ENCODE peak calls at places on chromosomes 11 and 22, in four cellular contexts. J, S, O and H are unnamed samples.

GRCh38 chr11:47185305-47186075 is 744 bp downstream of the PACSIN3 start:
- DNase-seq in S (peak; percentile 58), J (peak; percentile 74), O (peak; percentile 88), H (no peak)

GRCh38 chr11:46357483-46357936 is 10.2 kb downstream of the DGKZ start:
- DNase-seq in O (no peak), J (peak; percentile 57), S (no peak), H (no peak)

GRCh38 chr22:46797355-46797754 is 34.9 kb downstream of the TBC1D22A start:
- DNase-seq in O (no peak), S (peak; percentile 29), J (no peak), H (no peak)

GRCh38 chr11:29786092-29786491 is 230.7 kb downstream of the KCNA4 start:
- DNase-seq in S (no peak), O (no peak), J (no peak), H (no peak)

GRCh38 chr22:24728790-24729637 is 45.5 kb downstream of the PIWIL3 start:
- DNase-seq in O (no peak), J (no peak), S (peak; percentile 52), H (no peak)

GRCh38 chr11:106208795-106209194 is 131.3 kb downstream of the AASDHPPT start:
- DNase-seq in O (no peak), J (no peak), S (no peak), H (no peak)

GRCh38 chr11:45655347-45655756 is 10.1 kb downstream of the CHST1 start:
- DNase-seq in O (peak; percentile 85), S (peak; percentile 44), J (peak; percentile 75), H (peak; percentile 65)

GRCh38 chr22:28009272-28009827 is 90.3 kb upstream of the PITPNB start:
- DNase-seq in O (peak; percentile 85), S (peak; percentile 95), J (peak; percentile 74), H (peak; percentile 74)

GRCh38 chr11:77176996-77177395 is 49.0 kb downstream of the MYO7A start:
- DNase-seq in J (peak; percentile 35), S (no peak), O (no peak), H (no peak)

GRCh38 chr11:82004537-82005213 is 729.0 kb downstream of the FAM181B start:
- DNase-seq in J (no peak), S (peak; percentile 9), O (no peak), H (no peak)

GRCh38 chr11:21485426-21485825 is 707.5 kb upstream of the ANO5 start:
- DNase-seq in O (no peak), S (no peak), J (no peak), H (no peak)

GRCh38 chr11:50170115-50170514 is 137.4 kb downstream of the OR4C45 start:
- DNase-seq in O (no peak), J (no peak), S (no peak), H (no peak)

GRCh38 chr11:103619480-103619879 is 417.0 kb upstream of the DDI1 start:
- DNase-seq in S (no peak), O (no peak), J (no peak), H (no peak)

GRCh38 chr11:86128914-86129313 is 60.0 kb upstream of the PICALM start:
- DNase-seq in S (no peak), J (no peak), O (no peak), H (no peak)

GRCh38 chr11:2964782-2965181 is 27.3 kb downstream of the NAP1L4 start:
- DNase-seq in O (no peak), S (no peak), J (no peak), H (no peak)

GRCh38 chr11:106988151-106988806 is 30.0 kb downstream of the GUCY1A2 start:
- DNase-seq in O (no peak), J (no peak), S (peak; percentile 90), H (no peak)

GRCh38 chr22:26835929-26836528 is 178.6 kb downstream of the MIAT start:
- DNase-seq in O (no peak), J (no peak), S (no peak), H (peak; percentile 64)

GRCh38 chr11:126347751-126348628 is 7.5 kb upstream of the ST3GAL4 start:
- DNase-seq in S (no peak), O (no peak), J (peak; percentile 47), H (no peak)

GRCh38 chr11:12625438-12626071 is 48.7 kb upstream of the TEAD1 start:
- DNase-seq in O (no peak), S (peak; percentile 94), J (no peak), H (no peak)

GRCh38 chr11:57555393-57555792 is 12.1 kb downstream of the UBE2L6 start:
- DNase-seq in J (no peak), S (no peak), O (no peak), H (no peak)

GRCh38 chr22:17315310-17315709 is 54.0 kb upstream of the CECR2 start:
- DNase-seq in O (no peak), S (no peak), J (no peak), H (no peak)

GRCh38 chr22:41302016-41302767 is 867 bp downstream of the ZC3H7B start:
- DNase-seq in J (no peak), O (peak; percentile 66), S (peak; percentile 33), H (no peak)

GRCh38 chr22:23240639-23241389 is 60.5 kb downstream of the BCR start:
- DNase-seq in S (no peak), J (no peak), O (no peak), H (no peak)

GRCh38 chr11:96736591-96736990 is 346.8 kb downstream of the JRKL start:
- DNase-seq in J (no peak), O (no peak), S (peak; percentile 70), H (no peak)

GRCh38 chr11:132586801-132587200 is 945.5 kb downstream of the OPCML start:
- DNase-seq in J (no peak), O (no peak), S (peak; percentile 73), H (no peak)

GRCh38 chr11:84526250-84526649 is 1100.9 kb downstream of the DLG2 start:
- DNase-seq in S (no peak), J (no peak), O (no peak), H (no peak)

GRCh38 chr11:84518601-84519183 is 1108.5 kb downstream of the DLG2 start:
- DNase-seq in J (no peak), S (no peak), O (no peak), H (no peak)

GRCh38 chr11:84522331-84522730 is 1104.8 kb downstream of the DLG2 start:
- DNase-seq in O (no peak), J (no peak), S (peak; percentile 30), H (no peak)

GRCh38 chr11:84524422-84525051 is 1102.6 kb downstream of the DLG2 start:
- DNase-seq in S (peak; percentile 29), J (no peak), O (no peak), H (no peak)
- TF ChIP-seq CTCF in S (peak; percentile 43), J (peak; percentile 18), O (peak; percentile 36), H (no peak)

GRCh38 chr22:38464992-38465672 is 2.8 kb upstream of the KDELR3 start:
- DNase-seq in S (no peak), O (peak; percentile 52), J (peak; percentile 31), H (no peak)

GRCh38 chr22:38460367-38460952 is 5.5 kb upstream of the KCNJ4 start:
- DNase-seq in S (no peak), J (peak; percentile 11), O (no peak), H (no peak)

GRCh38 chr22:38461057-38461413 is 6.0 kb upstream of the KCNJ4 start:
- DNase-seq in S (no peak), J (no peak), O (no peak), H (no peak)

GRCh38 chr22:38462960-38463784 is 4.7 kb upstream of the KDELR3 start:
- DNase-seq in S (no peak), J (peak; percentile 53), O (peak; percentile 68), H (peak; percentile 35)

DNA sequence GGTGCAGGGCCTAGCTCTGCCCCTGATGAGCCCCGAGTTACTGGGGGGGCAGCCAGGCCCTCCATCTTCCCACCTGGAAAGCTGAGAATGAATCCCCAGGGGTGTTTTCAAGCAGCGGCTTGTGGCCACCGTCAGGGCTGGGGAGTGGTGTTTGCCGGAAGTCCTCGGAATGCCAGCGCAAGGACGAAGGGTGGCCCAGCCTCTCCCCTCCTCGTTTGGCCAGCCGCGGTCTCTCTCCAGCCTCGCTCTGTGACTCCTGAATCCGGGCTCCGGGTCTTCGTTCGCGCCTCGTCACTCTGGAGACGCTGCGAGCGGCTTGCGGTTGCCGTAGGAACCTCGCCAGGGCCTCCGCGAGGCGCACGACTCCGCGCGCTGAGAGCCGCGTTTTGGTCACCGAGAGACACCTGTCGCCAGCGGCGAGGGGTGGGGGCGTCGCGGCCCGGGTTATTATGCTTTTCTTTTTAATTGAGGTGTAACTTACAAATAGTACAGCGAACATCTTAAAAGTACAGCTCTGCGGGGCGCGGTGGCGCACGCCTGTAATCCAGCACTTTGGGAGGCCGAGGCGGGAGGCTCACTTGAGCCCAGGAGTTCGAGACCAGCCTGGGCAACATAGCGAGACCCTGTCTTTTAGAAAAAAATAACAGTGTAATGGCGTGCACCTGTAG is 6.3 kb upstream of the KDELR3 start:
- DNase-seq in J (peak; percentile 64), S (peak; percentile 86), O (peak; percentile 91), H (peak; percentile 82)
- H3K27me3 ChIP-seq in J (no peaks in the 10 kb centered on the region), S (peaks cover 35% of the 10 kb centered on the region), O (peaks cover 69% of the 10 kb centered on the region), H (peaks cover 32% of the 10 kb centered on the region)

DNA sequence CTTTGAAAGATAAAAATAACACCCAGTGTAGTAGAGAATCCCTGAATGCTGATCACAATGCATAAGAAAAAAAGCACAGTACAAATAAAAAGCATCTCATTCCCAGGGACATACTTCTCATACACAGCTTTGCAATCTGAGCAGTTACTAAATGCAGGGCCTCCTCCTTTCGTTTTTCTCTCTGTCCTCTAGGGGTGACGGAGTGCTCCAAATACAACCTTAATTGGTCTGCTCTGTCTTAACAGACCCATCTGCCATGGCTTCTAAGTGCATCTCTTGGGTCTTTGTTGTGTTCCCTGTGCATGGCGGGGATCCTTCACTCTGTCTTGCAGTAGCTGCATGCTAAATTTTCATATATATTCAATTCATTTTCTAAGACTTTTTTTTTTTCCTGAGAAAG is 1114.2 kb upstream of the RAG2 start:
- DNase-seq in S (peak; percentile 15), O (no peak), J (no peak), H (no peak)
- TF ChIP-seq CTCF in S (peak; percentile 29), O (no peak), J (no peak), H (no peak)

GRCh38 chr22:19148417-19149046 is 1.6 kb downstream of the GSC2 start:
- DNase-seq in S (no peak), O (peak; percentile 58), J (peak; percentile 43), H (no peak)
- H3K27me3 ChIP-seq in S (peaks cover 39% of the 10 kb centered on the region), O (peaks cover 55% of the 10 kb centered on the region), J (no peaks in the 10 kb centered on the region), H (peaks cover 36% of the 10 kb centered on the region)

DNA sequence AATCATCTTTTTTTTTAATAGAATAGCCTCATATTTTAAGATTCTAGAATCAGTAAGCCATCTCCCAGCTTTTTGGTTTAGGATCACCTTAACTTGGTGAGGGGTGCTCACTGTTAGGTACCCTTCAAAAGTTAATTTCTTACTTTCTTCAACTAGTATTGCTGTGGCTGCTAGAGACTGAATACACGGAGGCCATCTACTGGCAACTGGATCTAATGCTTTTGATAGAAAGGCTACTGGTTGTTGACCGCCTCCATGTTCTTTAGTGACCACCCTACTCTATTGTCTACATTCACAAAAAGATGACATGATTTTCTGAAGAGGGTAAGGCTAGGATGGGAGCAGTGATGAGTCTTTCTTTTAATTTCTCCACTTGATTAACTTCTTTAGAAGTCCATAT is 16.7 kb upstream of the ALDH3B2 start:
- DNase-seq in O (no peak), J (no peak), S (no peak), H (no peak)
- TF ChIP-seq CTCF in O (peak; percentile 16), J (no peak), S (peak; percentile 36), H (no peak)

DNA sequence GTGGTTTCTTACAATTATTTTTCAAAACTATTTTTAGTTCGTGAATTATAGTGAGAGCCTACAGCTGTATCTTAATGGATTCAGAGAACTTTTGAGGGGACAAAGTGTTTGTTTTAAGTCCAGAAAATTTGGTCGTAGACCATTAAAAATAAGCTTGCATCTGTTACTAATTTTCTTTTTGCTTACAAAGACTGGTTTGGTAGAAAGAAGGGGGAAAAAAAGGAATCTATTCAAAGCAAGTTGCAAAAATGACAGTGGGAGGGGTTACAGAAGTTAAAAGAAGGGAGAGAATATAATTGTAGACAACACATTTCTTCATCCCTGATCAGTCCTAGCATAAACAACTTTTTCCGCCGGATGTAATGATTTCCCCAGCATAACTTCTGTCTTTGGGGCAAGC is 72.1 kb downstream of the AMOTL1 start:
- DNase-seq in O (no peak), S (no peak), J (no peak), H (no peak)
- H3K27me3 ChIP-seq in O (no peaks in the 10 kb centered on the region), S (no peaks in the 10 kb centered on the region), J (no peaks in the 10 kb centered on the region), H (no peaks in the 10 kb centered on the region)